ENCODE peak calls at places on chromosomes 1 and 21, in ten cellular contexts. P is NCI-H1694 treated with DMSO at 0.1 percent for 48 hours; S is G401; D is KBM-7; L is HFFc6; J is PC-3; B is astrocyte of the spinal cord; Q is uterus; R is EL; M is effector memory CD4-positive, alpha-beta T cell. A is an unnamed sample.

GRCh38 chr1:21674957-21675356 is 5.8 kb upstream of the RAP1GAP start:
- DNase-seq in P (no peak), S (no peak), D (no peak), L (no peak), J (no peak), B (no peak), Q (no peak), R (no peak), M (no peak), A (no peak)

GRCh38 chr21:41322496-41323382 is 6.1 kb downstream of the FAM3B start:
- DNase-seq in P (no peak), S (no peak), D (no peak), L (no peak), J (no peak), B (no peak), Q (no peak), R (no peak), M (no peak), A (no peak)

GRCh38 chr1:36706416-36706815 is 223.7 kb upstream of the CSF3R start:
- DNase-seq in P (peak), S (no peak), D (no peak), L (no peak), J (no peak), B (no peak), Q (no peak), R (no peak), M (no peak), A (no peak)

GRCh38 chr1:54375331-54376084 is 30.7 kb downstream of the SSBP3 start:
- DNase-seq in P (no peak), S (no peak), D (no peak), L (no peak), J (no peak), B (no peak), Q (no peak), R (no peak), M (no peak), A (no peak)

GRCh38 chr21:44535963-44536362 is 4.0 kb downstream of the KRTAP10-1 start:
- DNase-seq in P (no peak), S (no peak), D (no peak), L (no peak), J (no peak), B (no peak), Q (peak), R (no peak), M (no peak), A (no peak)

GRCh38 chr1:169999357-169999756 is 75.1 kb downstream of the KIFAP3 start:
- DNase-seq in P (no peak), S (peak), D (no peak), L (peak), J (peak), B (peak), Q (peak), R (peak), M (no peak), A (peak)

GRCh38 chr1:228289996-228290881 is 82.4 kb downstream of the OBSCN start:
- DNase-seq in P (no peak), S (no peak), D (no peak), L (no peak), J (no peak), B (no peak), Q (no peak), R (no peak), M (no peak), A (no peak)

GRCh38 chr1:187788686-187789085 is 959.9 kb downstream of the PLA2G4A start:
- DNase-seq in P (no peak), S (no peak), D (no peak), L (no peak), J (no peak), B (no peak), Q (no peak), R (no peak), M (no peak), A (no peak)

GRCh38 chr1:224542783-224543440 is 73.2 kb upstream of the CNIH3 start:
- DNase-seq in P (no peak), S (no peak), D (peak), L (peak), J (peak), B (peak), Q (no peak), R (peak), M (no peak), A (peak)

GRCh38 chr21:39156024-39156423 is 27.2 kb downstream of the PSMG1 start:
- DNase-seq in P (no peak), S (no peak), D (no peak), L (no peak), J (no peak), B (peak), Q (no peak), R (peak), M (no peak), A (peak)

GRCh38 chr1:64471218-64471719 is 1.3 kb downstream of the CACHD1 start:
- DNase-seq in P (no peak), S (no peak), D (peak), L (peak), J (no peak), B (peak), Q (peak), R (peak), M (no peak), A (peak)

GRCh38 chr1:211761400-211761799 is 69.2 kb downstream of the LPGAT1 start:
- DNase-seq in P (no peak), S (no peak), D (no peak), L (no peak), J (no peak), B (no peak), Q (no peak), R (no peak), M (no peak), A (no peak)

GRCh38 chr1:151051356-151052009 is 3.9 kb downstream of the C1orf56 start:
- DNase-seq in P (no peak), S (no peak), D (no peak), L (no peak), J (no peak), B (no peak), Q (no peak), R (no peak), M (no peak), A (no peak)

GRCh38 chr1:156140879-156141707 is 12.3 kb upstream of the SEMA4A start:
- DNase-seq in P (peak), S (no peak), D (no peak), L (peak), J (no peak), B (no peak), Q (no peak), R (peak), M (peak), A (no peak)

GRCh38 chr1:22132517-22133235 is 10.2 kb downstream of the WNT4 start:
- DNase-seq in P (no peak), S (no peak), D (no peak), L (peak), J (peak), B (peak), Q (peak), R (peak), M (no peak), A (peak)

GRCh38 chr1:33367488-33368405 is 46.8 kb upstream of the A3GALT2 start:
- DNase-seq in P (peak), S (peak), D (peak), L (peak), J (peak), B (peak), Q (peak), R (peak), M (peak), A (peak)

GRCh38 chr1:225467193-225468020 is 39.6 kb upstream of the LBR start:
- DNase-seq in P (no peak), S (no peak), D (peak), L (no peak), J (no peak), B (no peak), Q (no peak), R (no peak), M (peak), A (no peak)

GRCh38 chr1:151838491-151839412 is 868 bp downstream of the C2CD4D start:
- DNase-seq in P (no peak), S (no peak), D (no peak), L (no peak), J (no peak), B (no peak), Q (no peak), R (no peak), M (peak), A (peak)

GRCh38 chr1:206957639-206958038 is 11.4 kb upstream of the PIGR start:
- DNase-seq in P (no peak), S (no peak), D (no peak), L (no peak), J (no peak), B (no peak), Q (no peak), R (no peak), M (no peak), A (no peak)

GRCh38 chr21:33230518-33231324 is 983 bp downstream of the IFNAR2 start:
- DNase-seq in P (no peak), S (peak), D (peak), L (peak), J (peak), B (peak), Q (peak), R (peak), M (peak), A (peak)